ENCODE peak calls at places on chromosome 1, in eight cellular contexts. One of them, this sample, is unnamed.

GRCh38 chr1:75632350-75632949 is 21.5 kb upstream of the SLC44A5 start:
- DNase-seq in BJ: no peak
- DNase-seq in Jurkat, Clone E6-1: no peak
- DNase-seq in psoas muscle: no peak
- DNase-seq in HCT116: peak
- DNase-seq in GM12865: peak
- DNase-seq in GM23338: peak
- DNase-seq in AG09309: peak
- DNase-seq in this sample: peak

GRCh38 chr1:35807614-35808375 is at the start of gene AGO4:
- DNase-seq in BJ: no peak
- DNase-seq in Jurkat, Clone E6-1: no peak
- DNase-seq in psoas muscle: peak
- DNase-seq in HCT116: no peak
- DNase-seq in GM12865: peak
- DNase-seq in GM23338: peak
- DNase-seq in AG09309: no peak
- DNase-seq in this sample: no peak

GRCh38 chr1:206117151-206117948 is at the start of gene AVPR1B:
- DNase-seq in BJ: no peak
- DNase-seq in Jurkat, Clone E6-1: no peak
- DNase-seq in psoas muscle: peak
- DNase-seq in HCT116: no peak
- DNase-seq in GM12865: no peak
- DNase-seq in GM23338: peak
- DNase-seq in AG09309: no peak
- DNase-seq in this sample: no peak

GRCh38 chr1:119288751-119289150 is 79.8 kb upstream of the HAO2 start:
- DNase-seq in BJ: no peak
- DNase-seq in Jurkat, Clone E6-1: no peak
- DNase-seq in psoas muscle: no peak
- DNase-seq in HCT116: no peak
- DNase-seq in GM12865: no peak
- DNase-seq in GM23338: no peak
- DNase-seq in AG09309: no peak
- DNase-seq in this sample: no peak

GRCh38 chr1:66764994-66765578 is 12.8 kb downstream of the DYNLT5 start:
- DNase-seq in BJ: no peak
- DNase-seq in Jurkat, Clone E6-1: peak
- DNase-seq in psoas muscle: no peak
- DNase-seq in HCT116: peak
- DNase-seq in GM12865: peak
- DNase-seq in GM23338: peak
- DNase-seq in AG09309: peak
- DNase-seq in this sample: peak

GRCh38 chr1:230375795-230376194 is 50.3 kb downstream of the PGBD5 start:
- DNase-seq in BJ: no peak
- DNase-seq in Jurkat, Clone E6-1: no peak
- DNase-seq in psoas muscle: no peak
- DNase-seq in HCT116: no peak
- DNase-seq in GM12865: no peak
- DNase-seq in GM23338: no peak
- DNase-seq in AG09309: no peak
- DNase-seq in this sample: no peak

GRCh38 chr1:222283147-222283768 is 264.6 kb downstream of the HHIPL2 start:
- DNase-seq in BJ: peak
- DNase-seq in Jurkat, Clone E6-1: no peak
- DNase-seq in psoas muscle: no peak
- DNase-seq in HCT116: no peak
- DNase-seq in GM12865: no peak
- DNase-seq in GM23338: no peak
- DNase-seq in AG09309: peak
- DNase-seq in this sample: no peak

GRCh38 chr1:232968965-232969364 is 18.6 kb downstream of the NTPCR start:
- DNase-seq in BJ: no peak
- DNase-seq in Jurkat, Clone E6-1: peak
- DNase-seq in psoas muscle: peak
- DNase-seq in HCT116: no peak
- DNase-seq in GM12865: no peak
- DNase-seq in GM23338: no peak
- DNase-seq in AG09309: no peak
- DNase-seq in this sample: peak

DNA sequence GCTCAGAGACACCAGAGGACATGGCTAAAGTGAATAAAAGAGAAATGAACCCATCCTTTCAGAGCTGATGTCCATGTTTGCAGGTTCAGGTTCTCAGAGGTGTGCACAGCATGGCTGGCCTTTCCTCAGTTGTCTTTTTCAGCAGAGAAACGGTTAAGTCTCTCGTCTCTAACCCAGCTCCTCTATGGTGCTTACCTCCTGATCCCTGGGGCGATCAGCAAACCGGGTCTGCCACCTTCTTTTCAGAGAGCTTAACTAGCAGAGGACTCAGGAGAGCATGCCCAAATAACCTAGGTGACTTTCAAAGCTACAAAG is 171 bp downstream of the AIM2 start:
- DNase-seq in BJ: no peak
- DNase-seq in Jurkat, Clone E6-1: no peak
- DNase-seq in psoas muscle: no peak
- DNase-seq in HCT116: no peak
- DNase-seq in GM12865: no peak
- DNase-seq in GM23338: no peak
- DNase-seq in AG09309: no peak
- DNase-seq in this sample: no peak
- H3K4me3 ChIP-seq in BJ: no peak
- H3K4me3 ChIP-seq in Jurkat, Clone E6-1: no peak
- H3K4me3 ChIP-seq in psoas muscle: no peak
- H3K4me3 ChIP-seq in HCT116: no peak
- H3K4me3 ChIP-seq in GM12865: peak
- H3K4me3 ChIP-seq in GM23338: no peak
- H3K4me3 ChIP-seq in AG09309: peak
- H3K4me3 ChIP-seq in this sample: no peak

DNA sequence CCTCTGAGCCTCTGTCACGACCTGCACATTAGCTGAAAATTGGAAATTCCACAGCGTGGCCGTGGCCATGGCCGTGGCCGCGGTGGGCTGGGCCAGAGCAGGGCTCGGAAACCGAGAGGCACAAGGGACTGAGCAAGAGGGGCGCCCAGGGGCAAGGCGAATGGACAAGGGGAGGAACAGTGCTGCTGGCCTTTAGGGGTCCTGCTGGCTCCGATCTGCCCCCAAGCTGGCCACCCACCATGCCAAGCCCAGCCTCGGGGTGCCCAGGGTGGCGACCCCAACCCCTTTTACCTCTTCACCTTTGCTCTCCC is 75.0 kb downstream of the TAS1R2 start:
- DNase-seq in BJ: no peak
- DNase-seq in Jurkat, Clone E6-1: no peak
- DNase-seq in psoas muscle: no peak
- DNase-seq in HCT116: no peak
- DNase-seq in GM12865: no peak
- DNase-seq in GM23338: peak
- DNase-seq in AG09309: no peak
- DNase-seq in this sample: no peak
- H3K4me3 ChIP-seq in BJ: no peak
- H3K4me3 ChIP-seq in Jurkat, Clone E6-1: no peak
- H3K4me3 ChIP-seq in psoas muscle: peak
- H3K4me3 ChIP-seq in HCT116: no peak
- H3K4me3 ChIP-seq in GM12865: no peak
- H3K4me3 ChIP-seq in GM23338: peak
- H3K4me3 ChIP-seq in AG09309: no peak
- H3K4me3 ChIP-seq in this sample: no peak

GRCh38 chr1:14599173-14599754 is 779 bp downstream of the KAZN start:
- DNase-seq in BJ: no peak
- DNase-seq in Jurkat, Clone E6-1: no peak
- DNase-seq in psoas muscle: no peak
- DNase-seq in HCT116: no peak
- DNase-seq in GM12865: peak
- DNase-seq in GM23338: peak
- DNase-seq in AG09309: no peak
- DNase-seq in this sample: no peak

GRCh38 chr1:14598498-14599172 is at the start of gene KAZN:
- DNase-seq in BJ: no peak
- DNase-seq in Jurkat, Clone E6-1: no peak
- DNase-seq in psoas muscle: no peak
- DNase-seq in HCT116: no peak
- DNase-seq in GM12865: peak
- DNase-seq in GM23338: peak
- DNase-seq in AG09309: no peak
- DNase-seq in this sample: no peak

GRCh38 chr1:14597343-14598006 is 1.0 kb upstream of the KAZN start:
- DNase-seq in BJ: no peak
- DNase-seq in Jurkat, Clone E6-1: no peak
- DNase-seq in psoas muscle: no peak
- DNase-seq in HCT116: no peak
- DNase-seq in GM12865: no peak
- DNase-seq in GM23338: peak
- DNase-seq in AG09309: no peak
- DNase-seq in this sample: no peak

GRCh38 chr1:14596591-14596990 is 1.9 kb upstream of the KAZN start:
- DNase-seq in BJ: no peak
- DNase-seq in Jurkat, Clone E6-1: no peak
- DNase-seq in psoas muscle: no peak
- DNase-seq in HCT116: no peak
- DNase-seq in GM12865: no peak
- DNase-seq in GM23338: no peak
- DNase-seq in AG09309: no peak
- DNase-seq in this sample: no peak

DNA sequence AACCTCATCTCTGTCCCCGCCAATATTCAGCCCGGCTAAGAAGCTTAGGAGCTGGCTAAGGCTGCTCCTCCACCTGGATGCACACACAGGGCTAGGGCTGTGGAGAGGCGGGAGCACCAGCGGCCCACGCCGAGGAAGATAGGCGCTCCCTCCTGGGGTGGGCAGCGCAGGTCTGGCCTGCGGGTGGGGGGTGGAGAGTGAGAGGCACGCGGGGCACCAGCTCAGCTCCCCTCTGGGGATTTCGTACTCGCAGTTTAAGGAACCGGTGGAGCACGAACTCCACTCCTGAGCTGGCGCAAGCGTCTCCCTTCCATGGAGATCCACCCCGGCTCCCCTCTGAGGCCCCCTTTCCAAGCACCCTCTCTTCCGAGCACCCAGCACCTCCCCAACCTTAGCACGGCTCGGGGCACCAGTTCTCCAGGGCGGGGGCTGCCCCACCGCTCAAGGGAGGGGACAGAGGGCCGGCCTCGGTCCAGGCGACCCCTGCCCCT is 433 bp upstream of the KAZN start:
- DNase-seq in BJ: no peak
- DNase-seq in Jurkat, Clone E6-1: no peak
- DNase-seq in psoas muscle: no peak
- DNase-seq in HCT116: no peak
- DNase-seq in GM12865: no peak
- DNase-seq in GM23338: peak
- DNase-seq in AG09309: no peak
- DNase-seq in this sample: no peak
- H3K4me3 ChIP-seq in BJ: no peak
- H3K4me3 ChIP-seq in Jurkat, Clone E6-1: no peak
- H3K4me3 ChIP-seq in psoas muscle: peak
- H3K4me3 ChIP-seq in HCT116: no peak
- H3K4me3 ChIP-seq in GM12865: peak
- H3K4me3 ChIP-seq in GM23338: peak
- H3K4me3 ChIP-seq in AG09309: no peak
- H3K4me3 ChIP-seq in this sample: peak

DNA sequence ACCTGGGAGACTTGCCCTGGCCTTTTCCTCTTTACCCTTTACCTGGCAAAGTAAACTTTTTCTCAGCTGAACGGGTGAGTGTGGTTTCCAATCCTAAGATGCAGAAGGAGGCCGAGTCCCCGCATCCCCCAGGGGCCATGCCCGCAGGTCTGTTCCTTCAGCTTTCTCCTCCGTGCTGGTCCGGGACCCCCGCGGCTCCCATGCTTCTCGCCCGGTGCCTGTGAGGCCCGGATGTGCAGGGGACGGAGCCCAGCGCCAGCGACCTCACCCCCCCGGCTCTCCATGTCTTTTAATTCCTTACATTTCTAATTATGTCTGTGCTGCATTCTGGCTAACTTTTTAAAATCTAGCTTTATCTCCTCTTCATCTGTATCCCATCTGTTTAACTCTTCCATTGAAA is 21.5 kb upstream of the SCYL3 start:
- DNase-seq in BJ: no peak
- DNase-seq in Jurkat, Clone E6-1: no peak
- DNase-seq in psoas muscle: no peak
- DNase-seq in HCT116: no peak
- DNase-seq in GM12865: no peak
- DNase-seq in GM23338: no peak
- DNase-seq in AG09309: no peak
- DNase-seq in this sample: no peak
- H3K4me3 ChIP-seq in BJ: no peak
- H3K4me3 ChIP-seq in Jurkat, Clone E6-1: no peak
- H3K4me3 ChIP-seq in psoas muscle: no peak
- H3K4me3 ChIP-seq in HCT116: no peak
- H3K4me3 ChIP-seq in GM12865: peak
- H3K4me3 ChIP-seq in GM23338: no peak
- H3K4me3 ChIP-seq in AG09309: no peak
- H3K4me3 ChIP-seq in this sample: no peak